ENCODE peak calls at places on chromosomes 16 and 17, in nine cellular contexts. One of them, this sample, is unnamed.

GRCh38 chr16:31181102-31181830 is 1.3 kb downstream of the FUS start:
- DNase-seq in DND-41: peak; percentile 45
- DNase-seq in fibroblast of lung: peak; percentile 37
- DNase-seq in GM12878: no peak
- DNase-seq in mesendoderm: peak; percentile 41
- DNase-seq in PC-3: peak; percentile 30
- DNase-seq in HepG2: no peak
- DNase-seq in neural progenitor cell: peak; percentile 50
- DNase-seq in Karpas-422: peak; percentile 58
- DNase-seq in this sample: peak; percentile 48

GRCh38 chr17:70896843-70897242 is 727.5 kb downstream of the KCNJ2 start:
- DNase-seq in DND-41: no peak
- DNase-seq in fibroblast of lung: no peak
- DNase-seq in GM12878: no peak
- DNase-seq in mesendoderm: no peak
- DNase-seq in PC-3: peak; percentile 13
- DNase-seq in HepG2: no peak
- DNase-seq in neural progenitor cell: no peak
- DNase-seq in Karpas-422: no peak
- DNase-seq in this sample: no peak

GRCh38 chr17:7893226-7893880 is 4.8 kb downstream of the CHD3 start:
- DNase-seq in DND-41: no peak
- DNase-seq in fibroblast of lung: peak; percentile 8
- DNase-seq in GM12878: no peak
- DNase-seq in mesendoderm: no peak
- DNase-seq in PC-3: no peak
- DNase-seq in HepG2: no peak
- DNase-seq in neural progenitor cell: no peak
- DNase-seq in Karpas-422: no peak
- DNase-seq in this sample: no peak

GRCh38 chr17:15123593-15124590 is 141.2 kb downstream of the PMP22 start:
- DNase-seq in DND-41: no peak
- DNase-seq in fibroblast of lung: peak; percentile 49
- DNase-seq in GM12878: no peak
- DNase-seq in mesendoderm: peak; percentile 87
- DNase-seq in PC-3: no peak
- DNase-seq in HepG2: no peak
- DNase-seq in neural progenitor cell: no peak
- DNase-seq in Karpas-422: no peak
- DNase-seq in this sample: no peak

GRCh38 chr16:10992797-10993196 is 48.4 kb downstream of the CLEC16A start:
- DNase-seq in DND-41: peak; percentile 31
- DNase-seq in fibroblast of lung: peak; percentile 84
- DNase-seq in GM12878: no peak
- DNase-seq in mesendoderm: peak; percentile 70
- DNase-seq in PC-3: peak; percentile 80
- DNase-seq in HepG2: no peak
- DNase-seq in neural progenitor cell: no peak
- DNase-seq in Karpas-422: no peak
- DNase-seq in this sample: no peak

GRCh38 chr17:13537871-13538643 is 63.7 kb downstream of the HS3ST3A1 start:
- DNase-seq in DND-41: no peak
- DNase-seq in fibroblast of lung: no peak
- DNase-seq in GM12878: no peak
- DNase-seq in mesendoderm: no peak
- DNase-seq in PC-3: no peak
- DNase-seq in HepG2: no peak
- DNase-seq in neural progenitor cell: no peak
- DNase-seq in Karpas-422: no peak
- DNase-seq in this sample: no peak

GRCh38 chr17:19346351-19347255 is 15.9 kb downstream of the B9D1 start:
- DNase-seq in DND-41: no peak
- DNase-seq in fibroblast of lung: peak; percentile 95
- DNase-seq in GM12878: no peak
- DNase-seq in mesendoderm: no peak
- DNase-seq in PC-3: peak; percentile 82
- DNase-seq in HepG2: peak; percentile 74
- DNase-seq in neural progenitor cell: no peak
- DNase-seq in Karpas-422: peak; percentile 72
- DNase-seq in this sample: peak; percentile 68

GRCh38 chr17:78148286-78149016 is 2.3 kb downstream of the C17orf99 start:
- DNase-seq in DND-41: no peak
- DNase-seq in fibroblast of lung: no peak
- DNase-seq in GM12878: no peak
- DNase-seq in mesendoderm: no peak
- DNase-seq in PC-3: no peak
- DNase-seq in HepG2: peak; percentile 53
- DNase-seq in neural progenitor cell: no peak
- DNase-seq in Karpas-422: no peak
- DNase-seq in this sample: no peak

GRCh38 chr16:4160663-4161436 is 44.6 kb upstream of the ADCY9 start:
- DNase-seq in DND-41: no peak
- DNase-seq in fibroblast of lung: no peak
- DNase-seq in GM12878: no peak
- DNase-seq in mesendoderm: peak; percentile 18
- DNase-seq in PC-3: no peak
- DNase-seq in HepG2: no peak
- DNase-seq in neural progenitor cell: no peak
- DNase-seq in Karpas-422: peak; percentile 52
- DNase-seq in this sample: no peak

GRCh38 chr17:37405955-37406634 is 541 bp downstream of the ACACA start:
- DNase-seq in DND-41: no peak
- DNase-seq in fibroblast of lung: peak; percentile 13
- DNase-seq in GM12878: no peak
- DNase-seq in mesendoderm: peak; percentile 11
- DNase-seq in PC-3: no peak
- DNase-seq in HepG2: no peak
- DNase-seq in neural progenitor cell: no peak
- DNase-seq in Karpas-422: peak; percentile 58
- DNase-seq in this sample: peak; percentile 34

GRCh38 chr16:19168173-19169080 is at the start of gene SYT17:
- DNase-seq in DND-41: no peak
- DNase-seq in fibroblast of lung: no peak
- DNase-seq in GM12878: no peak
- DNase-seq in mesendoderm: peak; percentile 55
- DNase-seq in PC-3: peak; percentile 21
- DNase-seq in HepG2: no peak
- DNase-seq in neural progenitor cell: peak; percentile 68
- DNase-seq in Karpas-422: no peak
- DNase-seq in this sample: no peak

GRCh38 chr17:44331249-44331760 is 6.7 kb upstream of the SLC25A39 start:
- DNase-seq in DND-41: peak; percentile 71
- DNase-seq in fibroblast of lung: peak; percentile 38
- DNase-seq in GM12878: no peak
- DNase-seq in mesendoderm: peak; percentile 84
- DNase-seq in PC-3: peak; percentile 97
- DNase-seq in HepG2: peak; percentile 84
- DNase-seq in neural progenitor cell: peak; percentile 89
- DNase-seq in Karpas-422: peak; percentile 93
- DNase-seq in this sample: peak; percentile 90

DNA sequence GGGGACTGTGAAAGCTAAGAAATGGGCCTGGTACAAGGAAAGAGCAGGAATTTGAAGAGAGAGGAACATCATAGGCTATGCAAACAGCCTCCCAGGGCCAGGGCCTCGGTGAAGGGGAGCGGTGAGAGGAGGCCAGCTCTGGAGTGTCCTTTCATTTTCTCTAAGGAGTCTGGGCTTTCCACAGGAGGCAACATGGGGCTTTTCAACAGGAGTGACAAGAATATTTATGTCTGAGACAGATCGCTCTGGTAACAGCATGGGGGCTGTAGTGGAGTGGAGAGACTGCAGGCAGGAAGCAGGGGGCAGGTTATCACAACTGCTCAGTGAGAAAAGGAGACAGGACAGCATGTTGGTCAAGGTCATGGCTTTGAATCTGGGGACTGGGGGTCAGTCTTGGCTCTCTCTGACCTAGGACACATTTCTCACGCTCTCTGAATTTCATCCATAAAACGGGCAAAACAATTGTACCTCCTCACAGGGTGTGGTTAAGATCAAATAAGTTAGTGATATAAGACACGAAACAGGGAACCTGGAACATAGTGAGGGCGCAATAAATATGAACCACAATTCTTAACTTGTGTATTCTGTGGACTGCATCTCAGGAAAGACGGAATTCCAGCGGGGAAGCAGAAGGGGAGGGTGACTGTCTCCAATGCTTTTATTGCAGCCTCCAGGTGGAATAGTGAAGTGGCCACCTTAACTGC is 49.9 kb downstream of the TOM1L2 start:
- DNase-seq in DND-41: no peak
- DNase-seq in fibroblast of lung: no peak
- DNase-seq in GM12878: no peak
- DNase-seq in mesendoderm: peak; percentile 72
- DNase-seq in PC-3: no peak
- DNase-seq in HepG2: no peak
- DNase-seq in neural progenitor cell: no peak
- DNase-seq in Karpas-422: no peak
- DNase-seq in this sample: no peak
- H3K4me1 ChIP-seq in DND-41: peaks cover 7% of the 10 kb centered on the region
- H3K4me1 ChIP-seq in fibroblast of lung: peaks cover 32% of the 10 kb centered on the region
- H3K4me1 ChIP-seq in GM12878: peaks cover 11% of the 10 kb centered on the region
- H3K4me1 ChIP-seq in mesendoderm: peaks cover 13% of the 10 kb centered on the region
- H3K4me1 ChIP-seq in PC-3: peaks cover 48% of the 10 kb centered on the region
- H3K4me1 ChIP-seq in HepG2: peaks cover 57% of the 10 kb centered on the region
- H3K4me1 ChIP-seq in neural progenitor cell: peaks cover 28% of the 10 kb centered on the region
- H3K4me1 ChIP-seq in Karpas-422: no peaks in the 10 kb centered on the region
- H3K4me1 ChIP-seq in this sample: peaks cover 8% of the 10 kb centered on the region

DNA sequence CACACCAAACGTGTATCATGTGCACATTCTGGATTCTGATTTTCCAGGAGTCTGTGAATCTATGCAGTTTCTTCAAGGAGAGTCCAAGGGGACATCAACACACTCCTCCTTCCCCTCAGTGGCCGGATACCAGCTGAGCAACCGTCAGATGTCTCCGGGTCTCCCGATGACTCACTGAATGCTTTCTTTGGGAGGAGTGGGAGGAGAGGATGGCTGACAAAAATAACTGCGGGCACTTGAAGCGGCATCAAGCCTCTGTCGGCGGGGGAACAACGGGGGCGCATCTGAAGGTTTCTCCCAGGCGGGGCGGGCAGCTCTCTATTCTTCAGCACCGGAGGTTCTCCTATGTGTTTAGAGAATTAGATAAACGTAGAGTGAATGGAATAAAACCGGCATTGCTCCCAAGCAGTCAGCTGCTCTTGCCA is 24.6 kb upstream of the LRRC75A start:
- DNase-seq in DND-41: no peak
- DNase-seq in fibroblast of lung: peak; percentile 85
- DNase-seq in GM12878: no peak
- DNase-seq in mesendoderm: peak; percentile 75
- DNase-seq in PC-3: peak; percentile 75
- DNase-seq in HepG2: no peak
- DNase-seq in neural progenitor cell: peak; percentile 54
- DNase-seq in Karpas-422: no peak
- DNase-seq in this sample: no peak
- H3K4me2 ChIP-seq in DND-41: no peak overlapping the region
- H3K4me2 ChIP-seq in fibroblast of lung: peak overlapping the region; percentile 78
- H3K4me2 ChIP-seq in GM12878: no peak overlapping the region
- H3K4me2 ChIP-seq in mesendoderm: no peak overlapping the region
- H3K4me2 ChIP-seq in PC-3: peak overlapping the region; percentile 59
- H3K4me2 ChIP-seq in HepG2: no peak overlapping the region
- H3K4me2 ChIP-seq in neural progenitor cell: peak overlapping the region; percentile 42
- H3K4me2 ChIP-seq in Karpas-422: peak overlapping the region; percentile 2
- H3K4me2 ChIP-seq in this sample: no peak overlapping the region

GRCh38 chr16:71376465-71377157 is 18.1 kb downstream of the CALB2 start:
- DNase-seq in DND-41: no peak
- DNase-seq in fibroblast of lung: no peak
- DNase-seq in GM12878: no peak
- DNase-seq in mesendoderm: no peak
- DNase-seq in PC-3: no peak
- DNase-seq in HepG2: no peak
- DNase-seq in neural progenitor cell: no peak
- DNase-seq in Karpas-422: no peak
- DNase-seq in this sample: no peak
- H3K4me1 ChIP-seq in DND-41: no peaks in the 10 kb centered on the region
- H3K4me1 ChIP-seq in fibroblast of lung: no peaks in the 10 kb centered on the region
- H3K4me1 ChIP-seq in GM12878: no peaks in the 10 kb centered on the region
- H3K4me1 ChIP-seq in mesendoderm: no peaks in the 10 kb centered on the region
- H3K4me1 ChIP-seq in PC-3: no peaks in the 10 kb centered on the region
- H3K4me1 ChIP-seq in HepG2: no peaks in the 10 kb centered on the region
- H3K4me1 ChIP-seq in neural progenitor cell: peaks cover 7% of the 10 kb centered on the region
- H3K4me1 ChIP-seq in Karpas-422: no peaks in the 10 kb centered on the region
- H3K4me1 ChIP-seq in this sample: no peaks in the 10 kb centered on the region

GRCh38 chr16:76639685-76640289 is 362.6 kb downstream of the CNTNAP4 start:
- DNase-seq in DND-41: peak; percentile 5
- DNase-seq in fibroblast of lung: peak; percentile 0
- DNase-seq in GM12878: no peak
- DNase-seq in mesendoderm: peak; percentile 78
- DNase-seq in PC-3: peak; percentile 60
- DNase-seq in HepG2: peak; percentile 47
- DNase-seq in neural progenitor cell: peak; percentile 58
- DNase-seq in Karpas-422: peak; percentile 62
- DNase-seq in this sample: peak; percentile 12

DNA sequence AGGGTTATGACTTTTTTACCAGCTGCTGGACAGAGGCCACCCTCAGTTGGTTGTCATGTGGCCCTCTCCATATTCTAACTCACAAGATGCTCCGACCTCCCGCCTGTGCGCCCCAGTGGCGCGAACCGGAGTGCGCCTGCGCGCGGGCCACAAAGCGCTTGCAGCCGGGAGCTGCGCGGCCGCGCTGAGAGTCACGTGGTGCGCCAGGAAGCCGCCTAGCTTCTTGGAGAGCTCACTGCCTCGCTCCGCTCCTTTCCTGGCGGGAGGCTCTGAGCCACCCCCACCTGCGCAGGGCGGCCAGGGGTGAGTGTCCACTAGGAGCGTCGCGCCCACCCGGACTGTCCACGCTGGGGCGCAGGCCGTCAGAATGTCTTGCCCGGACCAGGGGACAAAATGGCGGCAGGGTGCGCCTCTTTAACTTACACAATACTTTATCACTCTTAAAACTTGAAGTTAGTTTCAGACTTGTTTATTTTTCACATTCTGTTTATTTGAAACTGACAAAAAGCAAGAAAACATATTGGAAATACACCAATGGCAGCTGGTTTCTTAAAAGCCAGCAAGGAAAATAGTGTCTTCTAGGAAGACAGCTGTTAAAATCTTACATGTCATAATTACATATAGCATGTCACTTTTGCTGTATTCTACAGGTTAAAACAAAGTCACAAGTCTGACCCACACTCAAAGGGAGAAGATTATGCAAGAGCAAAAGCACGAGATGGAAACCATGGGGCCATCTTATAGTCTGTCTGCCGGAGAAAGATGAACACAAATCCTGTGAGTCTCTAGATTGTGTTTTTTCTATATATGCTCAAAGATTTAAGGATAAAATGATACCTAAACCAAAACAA is 357.9 kb downstream of the CNTNAP4 start:
- DNase-seq in DND-41: no peak
- DNase-seq in fibroblast of lung: no peak
- DNase-seq in GM12878: no peak
- DNase-seq in mesendoderm: no peak
- DNase-seq in PC-3: no peak
- DNase-seq in HepG2: no peak
- DNase-seq in neural progenitor cell: no peak
- DNase-seq in Karpas-422: peak; percentile 92
- DNase-seq in this sample: no peak
- H3K4me2 ChIP-seq in DND-41: no peak overlapping the region
- H3K4me2 ChIP-seq in fibroblast of lung: no peak overlapping the region
- H3K4me2 ChIP-seq in GM12878: no peak overlapping the region
- H3K4me2 ChIP-seq in mesendoderm: no peak overlapping the region
- H3K4me2 ChIP-seq in PC-3: no peak overlapping the region
- H3K4me2 ChIP-seq in HepG2: no peak overlapping the region
- H3K4me2 ChIP-seq in neural progenitor cell: no peak overlapping the region
- H3K4me2 ChIP-seq in Karpas-422: peak overlapping the region; percentile 87
- H3K4me2 ChIP-seq in this sample: no peak overlapping the region